ENCODE peak calls at places on chromosomes 5 and 9, in ten cellular contexts. One of them, this sample, is unnamed.

GRCh38 chr5:160466889-160467554 is 45.4 kb downstream of the PTTG1 start:
- DNase-seq in NCI-H345: no peak
- DNase-seq in GM23248: no peak
- DNase-seq in HCT116: no peak
- DNase-seq in NCI-H1694 treated with DMSO at 0.1 percent for 48 hours: no peak
- DNase-seq in gastrocnemius medialis: no peak
- DNase-seq in GM12891: no peak
- DNase-seq in SK-MEL-5: peak; percentile 58
- DNase-seq in activated CD4-positive, alpha-beta T cell treated with anti-CD3 and anti-CD28 coated beads, Interleukin-2, amount 50 U/mL, for 24 hours: no peak
- DNase-seq in EH: peak; percentile 57
- DNase-seq in this sample: no peak

GRCh38 chr5:54093081-54093492 is 217.3 kb downstream of the ARL15 start:
- DNase-seq in activated CD4-positive, alpha-beta T cell treated with anti-CD3 and anti-CD28 coated beads, Interleukin-2, amount 50 U/mL, for 24 hours: no peak
- DNase-seq in SK-MEL-5: peak; percentile 90
- DNase-seq in GM23248: no peak
- DNase-seq in GM12891: no peak
- DNase-seq in NCI-H1694 treated with DMSO at 0.1 percent for 48 hours: peak; percentile 45
- DNase-seq in NCI-H345: peak; percentile 26
- DNase-seq in EH: peak; percentile 33
- DNase-seq in HCT116: no peak
- DNase-seq in gastrocnemius medialis: no peak
- DNase-seq in this sample: peak; percentile 25

GRCh38 chr5:10849278-10849677 is 88.2 kb upstream of the DAP start:
- DNase-seq in GM12891: no peak
- DNase-seq in GM23248: peak; percentile 33
- DNase-seq in NCI-H1694 treated with DMSO at 0.1 percent for 48 hours: no peak
- DNase-seq in SK-MEL-5: peak; percentile 93
- DNase-seq in gastrocnemius medialis: no peak
- DNase-seq in activated CD4-positive, alpha-beta T cell treated with anti-CD3 and anti-CD28 coated beads, Interleukin-2, amount 50 U/mL, for 24 hours: no peak
- DNase-seq in NCI-H345: no peak
- DNase-seq in HCT116: no peak
- DNase-seq in EH: peak; percentile 48
- DNase-seq in this sample: no peak

GRCh38 chr5:53882637-53883036 is 322.2 kb downstream of the NDUFS4 start:
- DNase-seq in gastrocnemius medialis: no peak
- DNase-seq in SK-MEL-5: no peak
- DNase-seq in NCI-H1694 treated with DMSO at 0.1 percent for 48 hours: no peak
- DNase-seq in EH: peak; percentile 65
- DNase-seq in HCT116: no peak
- DNase-seq in activated CD4-positive, alpha-beta T cell treated with anti-CD3 and anti-CD28 coated beads, Interleukin-2, amount 50 U/mL, for 24 hours: no peak
- DNase-seq in GM12891: no peak
- DNase-seq in GM23248: peak; percentile 45
- DNase-seq in NCI-H345: no peak
- DNase-seq in this sample: no peak

GRCh38 chr5:388266-389196 is 54.4 kb upstream of the EXOC3 start:
- DNase-seq in NCI-H1694 treated with DMSO at 0.1 percent for 48 hours: no peak
- DNase-seq in GM12891: no peak
- DNase-seq in EH: no peak
- DNase-seq in HCT116: no peak
- DNase-seq in NCI-H345: no peak
- DNase-seq in activated CD4-positive, alpha-beta T cell treated with anti-CD3 and anti-CD28 coated beads, Interleukin-2, amount 50 U/mL, for 24 hours: no peak
- DNase-seq in GM23248: no peak
- DNase-seq in gastrocnemius medialis: no peak
- DNase-seq in SK-MEL-5: no peak
- DNase-seq in this sample: no peak

GRCh38 chr9:437066-438015 is 222.7 kb downstream of the DOCK8 start:
- DNase-seq in SK-MEL-5: no peak
- DNase-seq in NCI-H345: no peak
- DNase-seq in NCI-H1694 treated with DMSO at 0.1 percent for 48 hours: no peak
- DNase-seq in EH: peak; percentile 42
- DNase-seq in activated CD4-positive, alpha-beta T cell treated with anti-CD3 and anti-CD28 coated beads, Interleukin-2, amount 50 U/mL, for 24 hours: no peak
- DNase-seq in GM12891: no peak
- DNase-seq in HCT116: no peak
- DNase-seq in gastrocnemius medialis: no peak
- DNase-seq in GM23248: peak; percentile 74
- DNase-seq in this sample: no peak

GRCh38 chr9:18349530-18349929 is 124.4 kb upstream of the ADAMTSL1 start:
- DNase-seq in GM23248: no peak
- DNase-seq in activated CD4-positive, alpha-beta T cell treated with anti-CD3 and anti-CD28 coated beads, Interleukin-2, amount 50 U/mL, for 24 hours: no peak
- DNase-seq in HCT116: no peak
- DNase-seq in NCI-H1694 treated with DMSO at 0.1 percent for 48 hours: no peak
- DNase-seq in SK-MEL-5: no peak
- DNase-seq in gastrocnemius medialis: no peak
- DNase-seq in EH: no peak
- DNase-seq in NCI-H345: no peak
- DNase-seq in GM12891: no peak
- DNase-seq in this sample: no peak

GRCh38 chr9:77848897-77849296 is 182.7 kb downstream of the GNAQ start:
- DNase-seq in NCI-H1694 treated with DMSO at 0.1 percent for 48 hours: no peak
- DNase-seq in activated CD4-positive, alpha-beta T cell treated with anti-CD3 and anti-CD28 coated beads, Interleukin-2, amount 50 U/mL, for 24 hours: no peak
- DNase-seq in SK-MEL-5: peak; percentile 30
- DNase-seq in GM23248: peak; percentile 96
- DNase-seq in gastrocnemius medialis: peak; percentile 79
- DNase-seq in HCT116: no peak
- DNase-seq in NCI-H345: no peak
- DNase-seq in EH: peak; percentile 92
- DNase-seq in GM12891: no peak
- DNase-seq in this sample: no peak

GRCh38 chr9:127973169-127974001 is 7.4 kb downstream of the EEIG1 start:
- DNase-seq in gastrocnemius medialis: peak; percentile 87
- DNase-seq in GM12891: no peak
- DNase-seq in GM23248: no peak
- DNase-seq in NCI-H345: no peak
- DNase-seq in HCT116: no peak
- DNase-seq in NCI-H1694 treated with DMSO at 0.1 percent for 48 hours: no peak
- DNase-seq in activated CD4-positive, alpha-beta T cell treated with anti-CD3 and anti-CD28 coated beads, Interleukin-2, amount 50 U/mL, for 24 hours: no peak
- DNase-seq in SK-MEL-5: no peak
- DNase-seq in EH: no peak
- DNase-seq in this sample: peak; percentile 43

GRCh38 chr9:133731876-133732321 is 6.3 kb downstream of the SARDH start:
- DNase-seq in NCI-H1694 treated with DMSO at 0.1 percent for 48 hours: peak; percentile 89
- DNase-seq in GM12891: no peak
- DNase-seq in gastrocnemius medialis: no peak
- DNase-seq in activated CD4-positive, alpha-beta T cell treated with anti-CD3 and anti-CD28 coated beads, Interleukin-2, amount 50 U/mL, for 24 hours: no peak
- DNase-seq in EH: peak; percentile 60
- DNase-seq in SK-MEL-5: peak; percentile 68
- DNase-seq in HCT116: peak; percentile 49
- DNase-seq in GM23248: peak; percentile 54
- DNase-seq in NCI-H345: peak; percentile 59
- DNase-seq in this sample: peak; percentile 90

GRCh38 chr9:36163840-36164175 is 5.4 kb upstream of the CCIN start:
- DNase-seq in SK-MEL-5: no peak
- DNase-seq in activated CD4-positive, alpha-beta T cell treated with anti-CD3 and anti-CD28 coated beads, Interleukin-2, amount 50 U/mL, for 24 hours: no peak
- DNase-seq in EH: peak; percentile 62
- DNase-seq in HCT116: no peak
- DNase-seq in NCI-H1694 treated with DMSO at 0.1 percent for 48 hours: no peak
- DNase-seq in GM23248: peak; percentile 83
- DNase-seq in GM12891: no peak
- DNase-seq in NCI-H345: no peak
- DNase-seq in gastrocnemius medialis: no peak
- DNase-seq in this sample: no peak

GRCh38 chr5:159263569-159263905 is 447 bp downstream of the UBLCP1 start:
- DNase-seq in NCI-H1694 treated with DMSO at 0.1 percent for 48 hours: no peak
- DNase-seq in HCT116: no peak
- DNase-seq in activated CD4-positive, alpha-beta T cell treated with anti-CD3 and anti-CD28 coated beads, Interleukin-2, amount 50 U/mL, for 24 hours: no peak
- DNase-seq in gastrocnemius medialis: no peak
- DNase-seq in GM12891: no peak
- DNase-seq in EH: no peak
- DNase-seq in GM23248: no peak
- DNase-seq in SK-MEL-5: no peak
- DNase-seq in NCI-H345: no peak
- DNase-seq in this sample: no peak

GRCh38 chr5:175129121-175129520 is 314.9 kb downstream of the DRD1 start:
- DNase-seq in SK-MEL-5: no peak
- DNase-seq in HCT116: no peak
- DNase-seq in NCI-H1694 treated with DMSO at 0.1 percent for 48 hours: no peak
- DNase-seq in NCI-H345: peak; percentile 12
- DNase-seq in gastrocnemius medialis: no peak
- DNase-seq in activated CD4-positive, alpha-beta T cell treated with anti-CD3 and anti-CD28 coated beads, Interleukin-2, amount 50 U/mL, for 24 hours: no peak
- DNase-seq in GM12891: no peak
- DNase-seq in EH: no peak
- DNase-seq in GM23248: no peak
- DNase-seq in this sample: no peak

GRCh38 chr9:115957571-115957970 is 196.0 kb upstream of the PAPPA start:
- DNase-seq in GM23248: peak; percentile 6
- DNase-seq in activated CD4-positive, alpha-beta T cell treated with anti-CD3 and anti-CD28 coated beads, Interleukin-2, amount 50 U/mL, for 24 hours: no peak
- DNase-seq in gastrocnemius medialis: no peak
- DNase-seq in SK-MEL-5: no peak
- DNase-seq in NCI-H1694 treated with DMSO at 0.1 percent for 48 hours: no peak
- DNase-seq in HCT116: no peak
- DNase-seq in GM12891: no peak
- DNase-seq in NCI-H345: no peak
- DNase-seq in EH: peak; percentile 45
- DNase-seq in this sample: no peak

GRCh38 chr9:133735415-133735775 is 2.8 kb downstream of the SARDH start:
- DNase-seq in HCT116: no peak
- DNase-seq in NCI-H1694 treated with DMSO at 0.1 percent for 48 hours: no peak
- DNase-seq in EH: no peak
- DNase-seq in NCI-H345: no peak
- DNase-seq in gastrocnemius medialis: no peak
- DNase-seq in activated CD4-positive, alpha-beta T cell treated with anti-CD3 and anti-CD28 coated beads, Interleukin-2, amount 50 U/mL, for 24 hours: no peak
- DNase-seq in GM23248: no peak
- DNase-seq in GM12891: no peak
- DNase-seq in SK-MEL-5: no peak
- DNase-seq in this sample: no peak

This sample was measured in NCI-H2029 treated with DMSO at 0.1 percent for 48 hours.